ENCODE peak calls at places on chromosomes 12 and 14, in five cellular contexts. N is stimulated activated CD8-positive, alpha-beta memory T cell treated with anti-CD3 and anti-CD28 coated beads, Interleukin-4, amount 100 ng/mL, for 24 hours; J is RWPE2; B is HuH-7; A is activated T-helper 1 cell treated with Interleukin-2 at 50 U/mL for 16 hours. O is an unnamed sample.

GRCh38 chr12:3523728-3524127 is 32.7 kb downstream of the PRMT8 start:
- DNase-seq in N (no peak), B (no peak), A (no peak), J (no peak), O (peak; percentile 11)

GRCh38 chr12:132410849-132411248 is 79.1 kb upstream of the FBRSL1 start:
- DNase-seq in N (no peak), J (no peak), A (no peak), B (no peak), O (no peak)

GRCh38 chr14:22047105-22047504 is 373.5 kb upstream of the OR4E1 start:
- DNase-seq in J (no peak), B (peak; percentile 11), N (no peak), A (no peak), O (peak; percentile 70)

GRCh38 chr12:63915105-63915830 is 70.8 kb downstream of the SRGAP1 start:
- DNase-seq in B (no peak), N (no peak), A (no peak), J (no peak), O (no peak)

GRCh38 chr12:38144601-38145436 is 171.8 kb upstream of the ALG10B start:
- DNase-seq in N (no peak), J (no peak), A (no peak), B (no peak), O (no peak)

GRCh38 chr12:107929436-107929835 is 154.9 kb downstream of the ASCL4 start:
- DNase-seq in N (no peak), J (no peak), A (no peak), B (peak; percentile 34), O (peak; percentile 35)

GRCh38 chr12:2265461-2266167 is 212.8 kb downstream of the CACNA1C start:
- DNase-seq in N (no peak), A (no peak), J (peak; percentile 19), B (no peak), O (no peak)

GRCh38 chr12:131720921-131721320 is 10.0 kb downstream of the SFSWAP start:
- DNase-seq in A (no peak), N (no peak), B (no peak), J (peak; percentile 55), O (no peak)

GRCh38 chr14:54669759-54670630 is 103.1 kb downstream of the SAMD4A start:
- DNase-seq in N (no peak), B (no peak), J (peak; percentile 93), A (no peak), O (no peak)

GRCh38 chr12:94297325-94297724 is 148.9 kb downstream of the PLXNC1 start:
- DNase-seq in A (no peak), J (no peak), B (no peak), N (no peak), O (no peak)

GRCh38 chr12:2615665-2616387 is 178.9 kb upstream of the FKBP4 start:
- DNase-seq in N (no peak), B (no peak), A (no peak), J (no peak), O (no peak)

GRCh38 chr12:22231836-22232235 is 102.7 kb downstream of the ST8SIA1 start:
- DNase-seq in N (no peak), B (no peak), A (no peak), J (no peak), O (no peak)

GRCh38 chr14:67567654-67568053 is 32.4 kb downstream of the PIGH start:
- DNase-seq in J (peak; percentile 51), A (no peak), B (no peak), N (no peak), O (no peak)

GRCh38 chr14:72796935-72797334 is 97.0 kb downstream of the DPF3 start:
- DNase-seq in N (no peak), B (no peak), J (no peak), A (no peak), O (no peak)